ENCODE peak calls at places on chromosomes 16 and 17, in seven cellular contexts. Q is right lobe of liver, E is uterus, X is A549, A is prostate gland, H is heart left ventricle, B is tibial nerve. O is an unnamed sample.
A peak's percentile ranks its signal among the peaks of the same experiment; 100 is the strongest.

GRCh38 chr16:89341697-89342694 is 124.5 kb downstream of the ZNF778 start:
- DNase-seq in Q (peak; percentile 39), B (no peak), E (no peak), A (no peak), H (no peak), X (peak; percentile 44), O (no peak)

GRCh38 chr16:13982446-13982845 is 62.5 kb downstream of the ERCC4 start:
- DNase-seq in B (no peak), E (no peak), Q (no peak), X (no peak), H (no peak), A (no peak), O (no peak)

GRCh38 chr17:8563981-8564602 is 66.4 kb downstream of the MYH10 start:
- DNase-seq in Q (no peak), B (no peak), H (no peak), X (no peak), E (no peak), A (no peak), O (no peak)

GRCh38 chr16:14465799-14466198 is 164.3 kb downstream of the PARN start:
- DNase-seq in B (no peak), X (no peak), H (no peak), A (no peak), Q (no peak), E (no peak), O (no peak)

GRCh38 chr17:8957721-8958120 is 7.8 kb downstream of the PIK3R5 start:
- DNase-seq in E (no peak), B (no peak), X (no peak), A (no peak), Q (no peak), H (no peak), O (no peak)

GRCh38 chr16:3655791-3656490 is 1.4 kb downstream of the DNASE1 start:
- DNase-seq in E (no peak), B (no peak), A (no peak), H (peak; percentile 25), Q (peak; percentile 54), X (no peak), O (no peak)

GRCh38 chr16:63806794-63807506 is 1314.9 kb downstream of the CDH11 start:
- DNase-seq in Q (no peak), H (no peak), E (no peak), X (no peak), B (no peak), A (no peak), O (no peak)

GRCh38 chr17:8632087-8632486 is 1.6 kb upstream of the MYH10 start:
- DNase-seq in A (peak; percentile 5), Q (no peak), H (no peak), E (no peak), X (no peak), B (no peak), O (no peak)

GRCh38 chr17:74604748-74605147 is 12.7 kb upstream of the CD300LD start:
- DNase-seq in B (no peak), H (no peak), E (no peak), Q (no peak), X (no peak), A (no peak), O (no peak)

GRCh38 chr17:31412511-31412910 is 21.0 kb downstream of the RAB11FIP4 start:
- DNase-seq in E (no peak), B (no peak), A (no peak), X (no peak), H (peak; percentile 10), Q (peak; percentile 37), O (no peak)

GRCh38 chr16:21720533-21720932 is 56.8 kb downstream of the OTOA start:
- DNase-seq in E (no peak), A (no peak), H (no peak), X (no peak), B (no peak), Q (no peak), O (no peak)

GRCh38 chr16:67349172-67349571 is 22.6 kb downstream of the LRRC36 start:
- DNase-seq in E (no peak), B (no peak), H (no peak), A (no peak), X (peak; percentile 41), Q (no peak), O (no peak)

GRCh38 chr16:17062676-17063075 is 408.1 kb downstream of the XYLT1 start:
- DNase-seq in B (no peak), E (no peak), Q (no peak), H (no peak), X (no peak), A (no peak), O (no peak)

GRCh38 chr16:54931757-54932660 is 1.3 kb downstream of the IRX5 start:
- DNase-seq in E (no peak), X (no peak), B (no peak), Q (no peak), H (no peak), A (no peak), O (no peak)

GRCh38 chr17:77666480-77666879 is 292.0 kb upstream of the TNRC6C start:
- DNase-seq in E (no peak), H (no peak), Q (no peak), X (no peak), B (no peak), A (no peak), O (no peak)

GRCh38 chr16:11546522-11547485 is 39.9 kb downstream of the LITAF start:
- DNase-seq in H (no peak), Q (no peak), E (no peak), A (no peak), X (peak; percentile 36), B (no peak), O (no peak)

GRCh38 chr17:67689534-67690177 is 28.1 kb upstream of the NOL11 start:
- DNase-seq in E (peak; percentile 18), H (no peak), B (peak; percentile 23), A (peak; percentile 74), Q (no peak), X (peak; percentile 69), O (no peak)

GRCh38 chr16:66695935-66696668 is 441 bp downstream of the CMTM4 start:
- DNase-seq in X (peak; percentile 24), H (no peak), Q (peak; percentile 63), A (peak; percentile 54), B (no peak), E (peak; percentile 37), O (no peak)

GRCh38 chr17:47423406-47424295 is 99.9 kb downstream of the EFCAB13 start:
- DNase-seq in B (no peak), E (no peak), H (peak; percentile 23), Q (peak; percentile 67), X (peak; percentile 34), A (peak; percentile 17), O (no peak)

GRCh38 chr16:30185683-30186421 is 2.5 kb downstream of the CORO1A start:
- DNase-seq in Q (peak; percentile 73), X (no peak), E (peak; percentile 30), A (no peak), B (no peak), H (peak; percentile 54), O (no peak)

GRCh38 chr17:46873941-46874645 is 22.7 kb downstream of the WNT9B start:
- DNase-seq in H (no peak), A (no peak), B (no peak), E (no peak), X (no peak), Q (no peak), O (no peak)

GRCh38 chr16:50722960-50723359 is 18.9 kb upstream of the CYLD start:
- DNase-seq in A (no peak), Q (no peak), E (no peak), B (no peak), H (no peak), X (no peak), O (no peak)

GRCh38 chr16:56226187-56226586 is 34.9 kb downstream of the GNAO1 start:
- DNase-seq in H (no peak), X (no peak), A (no peak), Q (peak; percentile 58), B (no peak), E (no peak), O (no peak)

GRCh38 chr16:56226840-56227525 is 35.7 kb downstream of the GNAO1 start:
- DNase-seq in Q (no peak), B (no peak), E (no peak), X (no peak), H (no peak), A (no peak), O (no peak)

GRCh38 chr16:56225013-56225742 is 33.9 kb downstream of the GNAO1 start:
- DNase-seq in B (no peak), E (no peak), A (no peak), H (no peak), X (no peak), Q (no peak), O (no peak)

GRCh38 chr16:56228476-56228875 is 37.2 kb downstream of the GNAO1 start:
- DNase-seq in E (no peak), Q (no peak), B (no peak), X (no peak), A (no peak), H (no peak), O (no peak)

GRCh38 chr16:56227936-56228335 is 36.6 kb downstream of the GNAO1 start:
- DNase-seq in H (no peak), E (no peak), B (no peak), A (no peak), Q (no peak), X (no peak), O (no peak)
- TF ChIP-seq POLR2A in H (no peak), E (no peak), B (no peak), A (no peak), Q (no peak), X (no peak), O (no peak)

GRCh38 chr16:8674413-8675022 is at the start of gene ABAT:
- DNase-seq in Q (peak; percentile 95), H (peak; percentile 91), B (peak; percentile 77), E (peak; percentile 88), X (peak; percentile 66), A (peak; percentile 95), O (peak; percentile 45)
- TF ChIP-seq POLR2A in Q (peak; percentile 86), H (no peak), B (peak; percentile 70), E (peak; percentile 26), X (no peak), A (peak; percentile 83), O (no peak)

DNA sequence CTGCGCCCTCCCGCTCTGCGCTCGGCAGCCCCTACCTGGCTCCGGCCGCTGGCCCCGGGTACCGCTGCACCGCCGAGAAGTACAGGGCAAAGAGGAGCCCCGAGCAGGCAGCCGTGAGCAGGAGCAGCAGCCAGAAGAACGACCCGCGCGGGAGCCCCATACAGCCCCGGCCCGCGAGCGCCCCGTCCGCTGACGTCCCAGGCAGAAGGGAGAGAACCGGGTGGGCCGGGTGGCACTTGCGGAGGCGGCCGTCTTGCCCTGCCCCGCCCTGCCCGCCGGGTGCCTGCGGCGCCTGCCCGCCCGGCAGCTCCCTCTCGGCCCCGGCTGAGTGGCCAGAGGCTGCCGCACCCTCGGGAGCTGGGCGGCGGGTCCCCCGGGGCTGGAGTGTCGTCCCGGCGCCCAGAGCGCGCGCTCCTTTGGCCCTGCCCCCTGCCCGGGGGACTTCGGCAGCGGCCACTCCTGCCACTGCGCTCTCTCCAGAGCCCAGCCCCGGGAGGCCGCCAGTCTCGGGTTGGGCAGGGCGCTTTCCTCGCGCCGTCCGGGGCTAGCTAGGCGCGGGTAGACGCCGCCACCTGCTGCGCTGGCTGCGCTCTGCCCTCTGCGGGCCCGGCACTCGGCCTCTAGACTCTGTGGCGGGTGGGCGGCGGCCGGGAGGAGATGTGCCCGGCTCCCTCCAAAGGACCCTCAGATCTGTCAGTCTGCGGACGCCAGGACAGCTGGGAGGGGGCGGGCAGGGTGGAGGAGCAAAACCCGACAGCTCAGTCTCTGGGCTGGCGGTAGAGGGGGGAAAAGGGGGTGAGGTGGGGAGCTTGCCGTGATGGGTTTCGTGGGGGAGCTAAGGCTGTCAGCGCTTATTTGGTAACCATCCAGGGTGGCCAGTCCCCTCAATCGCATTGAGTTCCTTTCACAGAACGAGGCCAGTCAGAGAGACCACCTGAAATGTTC is at the start of gene ST6GALNAC2:
- DNase-seq in E (peak; percentile 42), X (peak; percentile 59), B (peak; percentile 32), H (peak; percentile 78), Q (peak; percentile 87), A (peak; percentile 68), O (no peak)
- TF ChIP-seq POLR2A in E (no peak), X (no peak), B (peak; percentile 75), H (no peak), Q (peak; percentile 37), A (peak; percentile 85), O (no peak)

GRCh38 chr17:64503821-64504768 is 2.0 kb downstream of the DDX5 start:
- DNase-seq in B (no peak), X (no peak), H (no peak), Q (no peak), E (no peak), A (no peak), O (no peak)
- TF ChIP-seq POLR2A in B (no peak), X (no peak), H (no peak), Q (no peak), E (no peak), A (no peak), O (no peak)

O was measured in esophagus squamous epithelium.